ENCODE peak calls at places on chromosomes 16 and 17, in nine cellular contexts. One of them, this sample, is unnamed.

GRCh38 chr16:10368984-10369551 is 16.8 kb upstream of the ATF7IP2 start:
- DNase-seq in effector memory CD4-positive, alpha-beta T cell: no peak
- DNase-seq in IMR-90: no peak
- DNase-seq in right cardiac atrium: no peak
- DNase-seq in spleen: no peak
- DNase-seq in endodermal cell: peak; percentile 54
- DNase-seq in aorta: no peak
- DNase-seq in H1: no peak
- DNase-seq in GM23248: no peak
- DNase-seq in this sample: no peak

GRCh38 chr17:5049314-5049819 is 14.1 kb upstream of the SLC52A1 start:
- DNase-seq in endodermal cell: no peak
- DNase-seq in right cardiac atrium: no peak
- DNase-seq in aorta: no peak
- DNase-seq in GM23248: no peak
- DNase-seq in H1: no peak
- DNase-seq in IMR-90: no peak
- DNase-seq in effector memory CD4-positive, alpha-beta T cell: peak; percentile 79
- DNase-seq in spleen: peak; percentile 87
- DNase-seq in this sample: no peak

GRCh38 chr17:36602030-36602737 is 801 bp downstream of the MRM1 start:
- DNase-seq in IMR-90: peak; percentile 9
- DNase-seq in H1: no peak
- DNase-seq in endodermal cell: peak; percentile 77
- DNase-seq in GM23248: peak; percentile 54
- DNase-seq in effector memory CD4-positive, alpha-beta T cell: no peak
- DNase-seq in spleen: peak; percentile 80
- DNase-seq in right cardiac atrium: no peak
- DNase-seq in aorta: no peak
- DNase-seq in this sample: no peak

GRCh38 chr16:1068451-1068850 is 4.1 kb upstream of the SSTR5 start:
- DNase-seq in spleen: no peak
- DNase-seq in right cardiac atrium: no peak
- DNase-seq in H1: no peak
- DNase-seq in IMR-90: no peak
- DNase-seq in effector memory CD4-positive, alpha-beta T cell: no peak
- DNase-seq in GM23248: no peak
- DNase-seq in aorta: no peak
- DNase-seq in endodermal cell: no peak
- DNase-seq in this sample: no peak

GRCh38 chr17:50055055-50055425 is 870 bp upstream of the ITGA3 start:
- DNase-seq in endodermal cell: peak; percentile 93
- DNase-seq in effector memory CD4-positive, alpha-beta T cell: no peak
- DNase-seq in IMR-90: no peak
- DNase-seq in spleen: no peak
- DNase-seq in aorta: no peak
- DNase-seq in GM23248: peak; percentile 53
- DNase-seq in H1: no peak
- DNase-seq in right cardiac atrium: no peak
- DNase-seq in this sample: no peak

GRCh38 chr16:84058664-84059063 is 16.1 kb upstream of the SLC38A8 start:
- DNase-seq in GM23248: no peak
- DNase-seq in right cardiac atrium: peak; percentile 42
- DNase-seq in H1: no peak
- DNase-seq in spleen: no peak
- DNase-seq in IMR-90: no peak
- DNase-seq in endodermal cell: no peak
- DNase-seq in effector memory CD4-positive, alpha-beta T cell: no peak
- DNase-seq in aorta: no peak
- DNase-seq in this sample: no peak

GRCh38 chr17:37789166-37789565 is 44.3 kb upstream of the HNF1B start:
- DNase-seq in GM23248: no peak
- DNase-seq in aorta: no peak
- DNase-seq in endodermal cell: no peak
- DNase-seq in spleen: no peak
- DNase-seq in IMR-90: no peak
- DNase-seq in H1: no peak
- DNase-seq in effector memory CD4-positive, alpha-beta T cell: no peak
- DNase-seq in right cardiac atrium: no peak
- DNase-seq in this sample: no peak

GRCh38 chr16:68343137-68343536 is 32.3 kb downstream of the PRMT7 start:
- DNase-seq in effector memory CD4-positive, alpha-beta T cell: no peak
- DNase-seq in aorta: peak; percentile 26
- DNase-seq in H1: no peak
- DNase-seq in spleen: no peak
- DNase-seq in right cardiac atrium: no peak
- DNase-seq in GM23248: no peak
- DNase-seq in endodermal cell: no peak
- DNase-seq in IMR-90: no peak
- DNase-seq in this sample: no peak

GRCh38 chr16:78962457-78962929 is 638.0 kb downstream of the MAF start:
- DNase-seq in spleen: no peak
- DNase-seq in right cardiac atrium: no peak
- DNase-seq in endodermal cell: no peak
- DNase-seq in aorta: no peak
- DNase-seq in effector memory CD4-positive, alpha-beta T cell: no peak
- DNase-seq in H1: no peak
- DNase-seq in GM23248: no peak
- DNase-seq in IMR-90: no peak
- DNase-seq in this sample: no peak

GRCh38 chr16:81625544-81626152 is 153.4 kb upstream of the PLCG2 start:
- DNase-seq in IMR-90: peak; percentile 43
- DNase-seq in spleen: no peak
- DNase-seq in GM23248: peak; percentile 71
- DNase-seq in endodermal cell: no peak
- DNase-seq in H1: no peak
- DNase-seq in aorta: peak; percentile 88
- DNase-seq in effector memory CD4-positive, alpha-beta T cell: no peak
- DNase-seq in right cardiac atrium: peak; percentile 67
- DNase-seq in this sample: no peak

GRCh38 chr17:76039121-76039520 is 12.0 kb upstream of the EVPL start:
- DNase-seq in endodermal cell: no peak
- DNase-seq in IMR-90: peak; percentile 40
- DNase-seq in H1: no peak
- DNase-seq in right cardiac atrium: no peak
- DNase-seq in GM23248: no peak
- DNase-seq in aorta: no peak
- DNase-seq in effector memory CD4-positive, alpha-beta T cell: no peak
- DNase-seq in spleen: no peak
- DNase-seq in this sample: no peak

GRCh38 chr16:67683767-67684166 is 17.2 kb downstream of the C16orf86 start:
- DNase-seq in GM23248: peak; percentile 25
- DNase-seq in endodermal cell: no peak
- DNase-seq in IMR-90: no peak
- DNase-seq in spleen: no peak
- DNase-seq in effector memory CD4-positive, alpha-beta T cell: no peak
- DNase-seq in aorta: no peak
- DNase-seq in H1: no peak
- DNase-seq in right cardiac atrium: no peak
- DNase-seq in this sample: no peak

GRCh38 chr16:27258241-27258734 is 10.3 kb downstream of the NSMCE1 start:
- DNase-seq in endodermal cell: no peak
- DNase-seq in effector memory CD4-positive, alpha-beta T cell: no peak
- DNase-seq in right cardiac atrium: no peak
- DNase-seq in spleen: no peak
- DNase-seq in IMR-90: peak; percentile 73
- DNase-seq in GM23248: peak; percentile 37
- DNase-seq in H1: no peak
- DNase-seq in aorta: no peak
- DNase-seq in this sample: no peak

GRCh38 chr16:83940630-83941378 is 12.2 kb upstream of the OSGIN1 start:
- DNase-seq in spleen: no peak
- DNase-seq in endodermal cell: peak; percentile 71
- DNase-seq in aorta: no peak
- DNase-seq in GM23248: no peak
- DNase-seq in H1: no peak
- DNase-seq in right cardiac atrium: no peak
- DNase-seq in effector memory CD4-positive, alpha-beta T cell: no peak
- DNase-seq in IMR-90: no peak
- DNase-seq in this sample: no peak

GRCh38 chr17:27633312-27634025 is 2.5 kb downstream of the LGALS9 start:
- DNase-seq in spleen: peak; percentile 78
- DNase-seq in effector memory CD4-positive, alpha-beta T cell: no peak
- DNase-seq in H1: no peak
- DNase-seq in endodermal cell: no peak
- DNase-seq in right cardiac atrium: no peak
- DNase-seq in IMR-90: peak; percentile 12
- DNase-seq in GM23248: no peak
- DNase-seq in aorta: no peak
- DNase-seq in this sample: no peak
- H3K4me3 ChIP-seq in spleen: no peak overlapping the region
- H3K4me3 ChIP-seq in effector memory CD4-positive, alpha-beta T cell: no peak overlapping the region
- H3K4me3 ChIP-seq in H1: no peak overlapping the region
- H3K4me3 ChIP-seq in endodermal cell: no peak overlapping the region
- H3K4me3 ChIP-seq in right cardiac atrium: no peak overlapping the region
- H3K4me3 ChIP-seq in IMR-90: no peak overlapping the region
- H3K4me3 ChIP-seq in GM23248: no peak overlapping the region
- H3K4me3 ChIP-seq in aorta: no peak overlapping the region
- H3K4me3 ChIP-seq in this sample: no peak overlapping the region

GRCh38 chr16:50697881-50698767 is 4.7 kb downstream of the NOD2 start:
- DNase-seq in effector memory CD4-positive, alpha-beta T cell: peak; percentile 25
- DNase-seq in H1: no peak
- DNase-seq in GM23248: peak; percentile 44
- DNase-seq in endodermal cell: peak; percentile 40
- DNase-seq in IMR-90: peak; percentile 46
- DNase-seq in aorta: no peak
- DNase-seq in spleen: peak; percentile 82
- DNase-seq in right cardiac atrium: no peak
- DNase-seq in this sample: no peak

GRCh38 chr16:50696126-50696525 is 2.7 kb downstream of the NOD2 start:
- DNase-seq in right cardiac atrium: no peak
- DNase-seq in endodermal cell: peak; percentile 37
- DNase-seq in IMR-90: no peak
- DNase-seq in GM23248: no peak
- DNase-seq in spleen: no peak
- DNase-seq in effector memory CD4-positive, alpha-beta T cell: no peak
- DNase-seq in H1: no peak
- DNase-seq in aorta: no peak
- DNase-seq in this sample: no peak

GRCh38 chr16:50697421-50697715 is 4.0 kb downstream of the NOD2 start:
- DNase-seq in aorta: no peak
- DNase-seq in IMR-90: no peak
- DNase-seq in right cardiac atrium: no peak
- DNase-seq in spleen: no peak
- DNase-seq in H1: no peak
- DNase-seq in effector memory CD4-positive, alpha-beta T cell: no peak
- DNase-seq in GM23248: no peak
- DNase-seq in endodermal cell: no peak
- DNase-seq in this sample: no peak

GRCh38 chr16:50695017-50696000 is 1.9 kb downstream of the NOD2 start:
- DNase-seq in right cardiac atrium: no peak
- DNase-seq in H1: no peak
- DNase-seq in IMR-90: no peak
- DNase-seq in spleen: no peak
- DNase-seq in effector memory CD4-positive, alpha-beta T cell: no peak
- DNase-seq in aorta: no peak
- DNase-seq in GM23248: peak; percentile 14
- DNase-seq in endodermal cell: peak; percentile 18
- DNase-seq in this sample: no peak

GRCh38 chr16:50696575-50697420 is 3.4 kb downstream of the NOD2 start:
- DNase-seq in endodermal cell: peak; percentile 39
- DNase-seq in aorta: peak; percentile 89
- DNase-seq in H1: no peak
- DNase-seq in IMR-90: peak; percentile 26
- DNase-seq in right cardiac atrium: peak; percentile 84
- DNase-seq in effector memory CD4-positive, alpha-beta T cell: peak; percentile 62
- DNase-seq in spleen: peak; percentile 93
- DNase-seq in GM23248: peak; percentile 75
- DNase-seq in this sample: no peak
- H3K4me1 ChIP-seq in endodermal cell: no peaks in the 10 kb centered on the region
- H3K4me1 ChIP-seq in aorta: no peaks in the 10 kb centered on the region
- H3K4me1 ChIP-seq in H1: no peaks in the 10 kb centered on the region
- H3K4me1 ChIP-seq in IMR-90: no peaks in the 10 kb centered on the region
- H3K4me1 ChIP-seq in right cardiac atrium: peaks cover 12% of the 10 kb centered on the region
- H3K4me1 ChIP-seq in effector memory CD4-positive, alpha-beta T cell: peaks cover 44% of the 10 kb centered on the region
- H3K4me1 ChIP-seq in spleen: peaks cover 87% of the 10 kb centered on the region
- H3K4me1 ChIP-seq in GM23248: no peaks in the 10 kb centered on the region
- H3K4me1 ChIP-seq in this sample: peaks cover 46% of the 10 kb centered on the region

GRCh38 chr17:29709861-29710849 is 87.4 kb upstream of the CORO6 start:
- DNase-seq in effector memory CD4-positive, alpha-beta T cell: no peak
- DNase-seq in right cardiac atrium: no peak
- DNase-seq in H1: no peak
- DNase-seq in endodermal cell: no peak
- DNase-seq in aorta: no peak
- DNase-seq in spleen: no peak
- DNase-seq in IMR-90: peak; percentile 52
- DNase-seq in GM23248: peak; percentile 65
- DNase-seq in this sample: no peak

GRCh38 chr17:29706045-29706431 is 83.3 kb upstream of the CORO6 start:
- DNase-seq in right cardiac atrium: no peak
- DNase-seq in GM23248: no peak
- DNase-seq in IMR-90: no peak
- DNase-seq in aorta: no peak
- DNase-seq in spleen: no peak
- DNase-seq in effector memory CD4-positive, alpha-beta T cell: no peak
- DNase-seq in H1: no peak
- DNase-seq in endodermal cell: no peak
- DNase-seq in this sample: no peak

GRCh38 chr17:29707212-29707571 is 84.5 kb upstream of the CORO6 start:
- DNase-seq in H1: no peak
- DNase-seq in effector memory CD4-positive, alpha-beta T cell: no peak
- DNase-seq in IMR-90: no peak
- DNase-seq in right cardiac atrium: no peak
- DNase-seq in spleen: no peak
- DNase-seq in GM23248: no peak
- DNase-seq in aorta: no peak
- DNase-seq in endodermal cell: no peak
- DNase-seq in this sample: no peak

GRCh38 chr17:29710891-29711418 is 88.2 kb upstream of the CORO6 start:
- DNase-seq in right cardiac atrium: no peak
- DNase-seq in effector memory CD4-positive, alpha-beta T cell: no peak
- DNase-seq in IMR-90: peak; percentile 56
- DNase-seq in GM23248: peak; percentile 96
- DNase-seq in spleen: no peak
- DNase-seq in H1: no peak
- DNase-seq in endodermal cell: no peak
- DNase-seq in aorta: no peak
- DNase-seq in this sample: peak; percentile 87

DNA sequence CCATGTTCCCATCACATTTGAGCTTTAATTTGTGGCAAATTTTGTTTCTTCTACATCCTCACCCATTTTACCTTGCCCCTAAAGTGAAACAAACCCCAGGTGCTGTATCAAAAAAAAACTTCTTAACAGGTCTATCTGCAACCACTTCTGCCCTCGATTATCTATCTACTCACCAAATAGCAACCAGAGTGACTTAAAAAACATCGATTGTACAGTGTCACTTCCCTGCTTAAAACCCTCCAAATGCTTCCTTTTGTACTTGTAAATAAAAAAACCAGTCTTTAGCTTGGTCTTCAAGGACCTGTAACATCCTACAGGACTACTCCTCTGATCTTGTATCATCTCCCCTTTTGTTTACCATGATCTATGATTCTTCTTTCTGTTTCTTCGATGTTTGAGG is 82.6 kb upstream of the CORO6 start:
- DNase-seq in H1: no peak
- DNase-seq in endodermal cell: no peak
- DNase-seq in GM23248: no peak
- DNase-seq in IMR-90: no peak
- DNase-seq in spleen: no peak
- DNase-seq in right cardiac atrium: no peak
- DNase-seq in aorta: no peak
- DNase-seq in effector memory CD4-positive, alpha-beta T cell: no peak
- DNase-seq in this sample: no peak
- H3K4me3 ChIP-seq in H1: no peak overlapping the region
- H3K4me3 ChIP-seq in endodermal cell: no peak overlapping the region
- H3K4me3 ChIP-seq in GM23248: no peak overlapping the region
- H3K4me3 ChIP-seq in IMR-90: no peak overlapping the region
- H3K4me3 ChIP-seq in spleen: no peak overlapping the region
- H3K4me3 ChIP-seq in right cardiac atrium: no peak overlapping the region
- H3K4me3 ChIP-seq in aorta: no peak overlapping the region
- H3K4me3 ChIP-seq in effector memory CD4-positive, alpha-beta T cell: no peak overlapping the region
- H3K4me3 ChIP-seq in this sample: no peak overlapping the region

GRCh38 chr17:81307636-81308035 is 12.5 kb upstream of the SLC38A10 start:
- DNase-seq in right cardiac atrium: no peak
- DNase-seq in GM23248: no peak
- DNase-seq in spleen: no peak
- DNase-seq in aorta: no peak
- DNase-seq in IMR-90: no peak
- DNase-seq in H1: no peak
- DNase-seq in effector memory CD4-positive, alpha-beta T cell: no peak
- DNase-seq in endodermal cell: no peak
- DNase-seq in this sample: no peak
- H3K4me1 ChIP-seq in right cardiac atrium: no peaks in the 10 kb centered on the region
- H3K4me1 ChIP-seq in GM23248: no peaks in the 10 kb centered on the region
- H3K4me1 ChIP-seq in spleen: peaks cover 77% of the 10 kb centered on the region
- H3K4me1 ChIP-seq in aorta: no peaks in the 10 kb centered on the region
- H3K4me1 ChIP-seq in IMR-90: peaks cover 6% of the 10 kb centered on the region
- H3K4me1 ChIP-seq in H1: peaks cover 18% of the 10 kb centered on the region
- H3K4me1 ChIP-seq in effector memory CD4-positive, alpha-beta T cell: no peaks in the 10 kb centered on the region
- H3K4me1 ChIP-seq in endodermal cell: peaks cover 8% of the 10 kb centered on the region
- H3K4me1 ChIP-seq in this sample: peaks cover 21% of the 10 kb centered on the region